ENCODE peak calls at places on chromosomes 12 and 14, in seven cellular contexts. F is GM12878, M is HepG2, H is HCT116, L is SK-N-SH, V is H1, S is K562. C is an unnamed sample.

GRCh38 chr12:67531051-67531450 is 117.5 kb upstream of the DYRK2 start:
- DNase-seq in F (no peak), V (no peak), M (no peak), H (no peak), S (no peak), L (no peak), C (no peak)

GRCh38 chr14:99683619-99684355 is at the start of gene CYP46A1:
- DNase-seq in L (peak), M (peak), V (peak), H (peak), F (peak), S (peak), C (peak)

GRCh38 chr12:88650715-88651114 is 70.4 kb upstream of the KITLG start:
- DNase-seq in S (no peak), M (no peak), L (no peak), V (no peak), F (no peak), H (no peak), C (peak)

GRCh38 chr14:36019126-36019525 is 157.4 kb downstream of the PTCSC3 start:
- DNase-seq in F (no peak), H (no peak), L (no peak), V (no peak), M (no peak), S (no peak), C (no peak)

GRCh38 chr14:91402278-91403068 is 15.1 kb downstream of the CCDC88C start:
- DNase-seq in V (no peak), H (no peak), S (peak), F (no peak), L (no peak), M (no peak), C (no peak)

GRCh38 chr14:90457191-90457590 is 60.4 kb downstream of the CALM1 start:
- DNase-seq in F (no peak), L (no peak), H (no peak), M (no peak), S (no peak), V (no peak), C (no peak)

GRCh38 chr14:88468396-88468795 is 82.9 kb downstream of the SPATA7 start:
- DNase-seq in L (no peak), S (no peak), V (no peak), M (no peak), H (no peak), F (no peak), C (no peak)

GRCh38 chr12:132185698-132186097 is 41.4 kb downstream of the NOC4L start:
- DNase-seq in V (no peak), H (no peak), S (no peak), L (no peak), F (no peak), M (no peak), C (no peak)

GRCh38 chr12:3604750-3605638 is 114.0 kb downstream of the PRMT8 start:
- DNase-seq in L (peak), V (peak), H (no peak), S (no peak), F (no peak), M (no peak), C (peak)

GRCh38 chr12:57809425-57809824 is 9.1 kb downstream of the AVIL start:
- DNase-seq in V (no peak), F (no peak), S (no peak), M (no peak), H (no peak), L (no peak), C (no peak)

GRCh38 chr14:91892918-91893527 is 25.7 kb upstream of the TC2N start:
- DNase-seq in H (peak), V (no peak), F (no peak), L (peak), S (peak), M (peak), C (peak)

GRCh38 chr12:93819048-93819491 is 141.9 kb downstream of the CRADD start:
- DNase-seq in M (no peak), H (no peak), V (no peak), F (no peak), L (no peak), S (no peak), C (no peak)

GRCh38 chr12:53004178-53004577 is 2.1 kb upstream of the EIF4B start:
- DNase-seq in M (no peak), S (no peak), L (no peak), F (no peak), H (no peak), V (no peak), C (no peak)

GRCh38 chr12:124716208-124717141 is 147.2 kb downstream of the SCARB1 start:
- DNase-seq in V (no peak), S (no peak), L (no peak), M (no peak), H (no peak), F (no peak), C (no peak)

GRCh38 chr14:64176330-64176729 is 117.8 kb downstream of the ESR2 start:
- DNase-seq in S (no peak), L (no peak), F (no peak), H (no peak), V (no peak), M (no peak), C (no peak)

GRCh38 chr14:95162641-95163040 is 5.3 kb upstream of the DICER1 start:
- DNase-seq in V (no peak), F (no peak), S (no peak), L (no peak), H (no peak), M (no peak), C (no peak)

GRCh38 chr12:20132818-20133217 is 235.5 kb upstream of the PDE3A start:
- DNase-seq in V (no peak), L (no peak), F (no peak), S (no peak), H (no peak), M (no peak), C (no peak)

GRCh38 chr14:88551936-88552565 is 2.8 kb downstream of the PTPN21 start:
- DNase-seq in L (peak), M (no peak), V (no peak), H (no peak), S (no peak), F (no peak), C (no peak)

GRCh38 chr12:83462419-83462818 is 775.7 kb downstream of the TMTC2 start:
- DNase-seq in V (no peak), H (peak), F (no peak), M (no peak), S (no peak), L (no peak), C (no peak)

GRCh38 chr12:101924647-101925046 is 47.3 kb downstream of the DRAM1 start:
- DNase-seq in L (peak), M (no peak), F (no peak), V (no peak), H (no peak), S (peak), C (peak)

GRCh38 chr12:89891933-89892332 is 183.3 kb upstream of the ATP2B1 start:
- DNase-seq in H (no peak), V (no peak), F (no peak), M (no peak), S (no peak), L (no peak), C (no peak)

GRCh38 chr12:48003226-48004038 is 844 bp downstream of the COL2A1 start:
- DNase-seq in H (no peak), S (no peak), M (no peak), V (no peak), L (no peak), F (no peak), C (no peak)

GRCh38 chr12:76193961-76194360 is 109.5 kb upstream of the NAP1L1 start:
- DNase-seq in H (no peak), M (no peak), F (no peak), L (no peak), V (no peak), S (no peak), C (no peak)

GRCh38 chr12:132483208-132483607 is 6.7 kb upstream of the FBRSL1 start:
- DNase-seq in S (no peak), H (no peak), L (no peak), V (no peak), M (no peak), F (no peak), C (no peak)

GRCh38 chr14:55780156-55780946 is 200.3 kb downstream of the KTN1 start:
- DNase-seq in H (no peak), S (no peak), F (no peak), M (no peak), L (no peak), V (no peak), C (peak)

GRCh38 chr14:104332634-104333270 is 194.4 kb downstream of the KIF26A start:
- DNase-seq in M (no peak), L (no peak), V (no peak), F (no peak), S (no peak), H (no peak), C (no peak)

GRCh38 chr14:22671622-22672021 is 27.5 kb upstream of the OR6J1 start:
- DNase-seq in L (no peak), S (peak), F (no peak), V (no peak), H (no peak), M (no peak), C (no peak)

GRCh38 chr12:131795688-131796410 is 32.3 kb upstream of the MMP17 start:
- DNase-seq in V (no peak), S (no peak), M (no peak), F (no peak), H (no peak), L (no peak), C (peak)

GRCh38 chr12:23888396-23889068 is 60.9 kb downstream of the SOX5 start:
- DNase-seq in S (no peak), V (no peak), M (no peak), H (no peak), L (peak), F (no peak), C (no peak)

GRCh38 chr14:58280954-58281787 is 17.2 kb upstream of the ARID4A start:
- DNase-seq in F (peak), M (no peak), L (peak), H (no peak), V (no peak), S (peak), C (no peak)

GRCh38 chr12:87280356-87280755 is 748.8 kb downstream of the C12orf50 start:
- DNase-seq in V (no peak), S (no peak), H (no peak), M (no peak), F (peak), L (no peak), C (no peak)

GRCh38 chr12:131608740-131609665 is 101.9 kb upstream of the SFSWAP start:
- DNase-seq in S (peak), M (peak), L (peak), H (peak), F (no peak), V (peak), C (peak)

GRCh38 chr12:20560935-20561334 is 134.2 kb upstream of the SLCO1C1 start:
- DNase-seq in F (no peak), S (no peak), H (no peak), V (no peak), M (no peak), L (no peak), C (no peak)

GRCh38 chr14:101200008-101200649 is 296.6 kb upstream of the RTL1 start:
- DNase-seq in H (no peak), V (no peak), M (no peak), F (no peak), L (peak), S (no peak), C (no peak)

GRCh38 chr12:101642115-101643067 is 47.6 kb downstream of the MYBPC1 start:
- DNase-seq in V (peak), F (no peak), H (no peak), L (peak), M (no peak), S (peak), C (no peak)

GRCh38 chr12:25980035-25980434 is 21.6 kb downstream of the RASSF8 start:
- DNase-seq in M (no peak), S (no peak), L (no peak), H (no peak), F (no peak), V (no peak), C (no peak)

GRCh38 chr12:56084958-56085543 is 5.1 kb downstream of the ERBB3 start:
- DNase-seq in V (no peak), M (no peak), L (no peak), H (no peak), F (no peak), S (peak), C (peak)
- TF ChIP-seq JUND in V (no peak), M (no peak), L (no peak), H (no peak), F (no peak), S (no peak), C (no peak)

GRCh38 chr12:127550271-127550670 is 716.7 kb upstream of the TMEM132C start:
- DNase-seq in F (no peak), V (no peak), H (no peak), M (no peak), S (no peak), L (no peak), C (no peak)
- TF ChIP-seq JUND in F (no peak), V (no peak), H (no peak), M (no peak), S (no peak), L (no peak), C (no peak)

GRCh38 chr14:69632752-69633151 is 21.4 kb downstream of the SUSD6 start:
- DNase-seq in M (no peak), H (no peak), S (no peak), L (no peak), V (no peak), F (no peak), C (no peak)

GRCh38 chr14:69633238-69633637 is 21.8 kb downstream of the SUSD6 start:
- DNase-seq in L (no peak), F (no peak), S (no peak), H (no peak), M (peak), V (no peak), C (no peak)

GRCh38 chr14:69629225-69630127 is 18.1 kb downstream of the SUSD6 start:
- DNase-seq in S (peak), L (no peak), M (no peak), V (no peak), H (no peak), F (no peak), C (no peak)

GRCh38 chr14:69631509-69631908 is 20.1 kb downstream of the SUSD6 start:
- DNase-seq in S (no peak), L (no peak), F (no peak), V (no peak), H (no peak), M (peak), C (peak)

DNA sequence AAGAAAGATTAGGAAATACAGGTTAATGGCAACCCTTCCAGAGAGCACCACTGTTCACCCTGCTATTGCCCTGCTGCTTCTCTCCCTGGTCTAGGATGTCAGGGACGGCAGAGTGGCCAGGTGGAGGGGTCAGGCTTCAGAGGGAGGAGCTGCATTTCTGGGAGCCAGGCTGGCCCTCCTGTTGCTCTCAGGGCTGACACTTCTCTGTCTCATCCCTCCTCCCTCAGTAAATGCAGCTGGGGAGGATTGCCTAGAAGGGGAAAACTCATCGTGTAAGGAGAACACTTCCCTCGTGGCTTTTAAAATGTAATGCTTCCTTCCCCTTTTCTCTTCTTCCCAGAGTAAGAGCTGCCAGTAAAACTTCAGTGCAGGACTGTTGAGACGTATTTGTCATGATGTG is 20.8 kb downstream of the SUSD6 start:
- DNase-seq in M (no peak), L (no peak), V (no peak), S (no peak), F (no peak), H (no peak), C (no peak)
- TF ChIP-seq JUND in M (no peak), L (no peak), V (no peak), S (no peak), F (no peak), H (no peak), C (no peak)

DNA sequence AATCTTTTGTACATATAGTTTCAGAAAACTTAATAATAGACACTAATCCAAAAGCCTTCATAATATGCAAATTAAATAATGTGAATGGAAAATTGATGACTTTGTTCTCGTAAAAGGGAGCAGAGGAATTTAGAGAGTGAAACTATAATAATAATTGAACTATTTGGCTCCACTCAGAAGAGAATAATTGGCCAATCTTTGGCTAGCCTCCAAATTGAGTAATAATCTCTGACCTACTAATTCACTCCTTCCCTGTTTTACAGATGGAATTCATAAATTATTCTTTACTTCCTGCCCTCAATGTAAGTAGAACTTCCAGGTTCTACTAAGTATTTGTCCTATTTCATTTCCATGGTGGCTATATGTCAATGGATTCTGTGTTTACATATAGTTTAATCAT is 15.8 kb downstream of the TRIM9 start:
- DNase-seq in H (no peak), V (no peak), S (no peak), F (no peak), L (no peak), M (no peak), C (no peak)
- TF ChIP-seq JUND in H (no peak), V (no peak), S (no peak), F (no peak), L (no peak), M (no peak), C (no peak)

GRCh38 chr12:33253123-33253522 is 186.5 kb downstream of the SYT10 start:
- DNase-seq in H (no peak), M (no peak), F (no peak), V (no peak), L (no peak), S (no peak), C (no peak)
- TF ChIP-seq JUND in H (no peak), M (no peak), F (no peak), V (no peak), L (no peak), S (no peak), C (no peak)

DNA sequence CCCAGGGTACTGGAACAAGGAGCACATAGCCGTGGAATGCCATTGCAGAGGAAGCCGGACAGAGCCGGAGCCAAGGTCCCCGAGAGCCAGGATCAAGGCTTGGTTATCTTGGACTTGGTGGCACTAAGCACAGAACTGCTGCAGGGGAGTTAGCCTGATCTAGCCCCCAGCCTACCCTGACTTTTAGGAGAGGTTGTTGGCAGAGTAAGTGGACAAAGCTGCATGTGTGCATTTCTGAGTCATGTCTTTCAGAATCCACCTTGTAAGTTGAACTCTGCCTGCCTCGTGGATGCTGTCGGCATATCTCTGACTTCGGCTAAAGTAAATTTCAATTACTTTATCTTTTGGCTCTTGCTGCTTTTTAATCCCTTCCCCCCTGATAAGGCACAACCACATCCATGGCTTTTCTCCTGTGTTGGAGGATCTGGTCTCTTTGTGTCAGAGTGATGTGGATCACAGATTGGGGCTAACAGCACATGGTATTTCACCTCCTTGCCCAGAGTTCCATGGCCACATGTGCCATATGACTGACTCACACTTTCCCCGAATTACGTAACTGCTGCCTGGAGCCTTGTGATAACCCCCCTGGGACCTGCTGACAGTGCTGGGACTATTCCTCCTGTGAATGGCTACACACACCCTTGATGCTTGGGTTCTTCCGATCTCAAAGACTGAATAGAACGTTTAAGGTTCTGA is 240.3 kb downstream of the EMP1 start:
- DNase-seq in H (no peak), L (peak), V (no peak), S (peak), M (no peak), F (no peak), C (no peak)
- TF ChIP-seq JUND in H (no peak), L (no peak), V (no peak), S (peak), M (no peak), F (no peak), C (no peak)

C was measured in T47D.